ENCODE peak calls at places on chromosomes 2 and 18, in six cellular contexts. J, N, F, Q, Y and L are unnamed samples.

GRCh38 chr2:38407111-38407682 is 30.1 kb upstream of the ATL2 start:
- DNase-seq in J (peak), Q (no peak), N (no peak), Y (no peak), F (no peak), L (no peak)

GRCh38 chr2:166593403-166593802 is 99.4 kb upstream of the SCN7A start:
- DNase-seq in J (no peak), N (peak), Q (no peak), F (no peak), Y (no peak), L (peak)

GRCh38 chr2:8477511-8478132 is 204.2 kb upstream of the ID2 start:
- DNase-seq in N (no peak), F (no peak), J (no peak), Q (no peak), Y (no peak), L (no peak)

GRCh38 chr2:105100064-105100840 is 62.4 kb downstream of the MRPS9 start:
- DNase-seq in J (no peak), Y (no peak), F (no peak), Q (no peak), N (no peak), L (no peak)

GRCh38 chr18:57749604-57749970 is 53.5 kb downstream of the ATP8B1 start:
- DNase-seq in Q (no peak), Y (no peak), F (no peak), J (no peak), N (no peak), L (no peak)

GRCh38 chr2:66849128-66849527 is 414.2 kb downstream of the MEIS1 start:
- DNase-seq in Q (no peak), N (no peak), F (no peak), J (no peak), Y (no peak), L (no peak)

GRCh38 chr2:240427729-240428128 is 7.7 kb upstream of the GPC1 start:
- DNase-seq in Y (no peak), F (no peak), J (no peak), Q (no peak), N (no peak), L (no peak)

GRCh38 chr2:1488851-1489250 is 75.6 kb downstream of the TPO start:
- DNase-seq in Y (no peak), Q (no peak), F (no peak), N (no peak), J (no peak), L (no peak)

GRCh38 chr18:70256994-70257393 is 31.9 kb upstream of the SOCS6 start:
- DNase-seq in Q (no peak), F (no peak), Y (no peak), J (no peak), N (no peak), L (no peak)

GRCh38 chr2:237293966-237294365 is 120.0 kb downstream of the COL6A3 start:
- DNase-seq in F (no peak), J (no peak), Y (no peak), N (peak), Q (no peak), L (no peak)

GRCh38 chr2:74836675-74837401 is 2.9 kb downstream of the HK2 start:
- DNase-seq in J (peak), Y (no peak), Q (peak), F (peak), N (no peak), L (no peak)

GRCh38 chr2:189574793-189575475 is 5.7 kb downstream of the SLC40A1 start:
- DNase-seq in Q (no peak), J (no peak), Y (no peak), F (no peak), N (no peak), L (no peak)

GRCh38 chr2:108594982-108595464 is 60.8 kb downstream of the LIMS1 start:
- DNase-seq in Y (no peak), N (peak), F (no peak), J (peak), Q (no peak), L (peak)

GRCh38 chr2:64865073-64865830 is 123.9 kb upstream of the SLC1A4 start:
- DNase-seq in Y (peak), Q (peak), N (peak), J (peak), F (peak), L (peak)

GRCh38 chr2:230868947-230869690 is 4.4 kb downstream of the ITM2C start:
- DNase-seq in F (peak), Y (no peak), N (no peak), J (peak), Q (no peak), L (peak)

GRCh38 chr2:230870544-230871360 is 6.0 kb downstream of the ITM2C start:
- DNase-seq in N (no peak), Q (no peak), F (peak), Y (no peak), J (peak), L (peak)

GRCh38 chr2:230868151-230868946 is 3.6 kb downstream of the ITM2C start:
- DNase-seq in F (peak), Y (no peak), J (peak), Q (peak), N (no peak), L (peak)

GRCh38 chr2:230871361-230872150 is 6.8 kb downstream of the ITM2C start:
- DNase-seq in F (no peak), Q (no peak), Y (no peak), N (no peak), J (no peak), L (no peak)

DNA sequence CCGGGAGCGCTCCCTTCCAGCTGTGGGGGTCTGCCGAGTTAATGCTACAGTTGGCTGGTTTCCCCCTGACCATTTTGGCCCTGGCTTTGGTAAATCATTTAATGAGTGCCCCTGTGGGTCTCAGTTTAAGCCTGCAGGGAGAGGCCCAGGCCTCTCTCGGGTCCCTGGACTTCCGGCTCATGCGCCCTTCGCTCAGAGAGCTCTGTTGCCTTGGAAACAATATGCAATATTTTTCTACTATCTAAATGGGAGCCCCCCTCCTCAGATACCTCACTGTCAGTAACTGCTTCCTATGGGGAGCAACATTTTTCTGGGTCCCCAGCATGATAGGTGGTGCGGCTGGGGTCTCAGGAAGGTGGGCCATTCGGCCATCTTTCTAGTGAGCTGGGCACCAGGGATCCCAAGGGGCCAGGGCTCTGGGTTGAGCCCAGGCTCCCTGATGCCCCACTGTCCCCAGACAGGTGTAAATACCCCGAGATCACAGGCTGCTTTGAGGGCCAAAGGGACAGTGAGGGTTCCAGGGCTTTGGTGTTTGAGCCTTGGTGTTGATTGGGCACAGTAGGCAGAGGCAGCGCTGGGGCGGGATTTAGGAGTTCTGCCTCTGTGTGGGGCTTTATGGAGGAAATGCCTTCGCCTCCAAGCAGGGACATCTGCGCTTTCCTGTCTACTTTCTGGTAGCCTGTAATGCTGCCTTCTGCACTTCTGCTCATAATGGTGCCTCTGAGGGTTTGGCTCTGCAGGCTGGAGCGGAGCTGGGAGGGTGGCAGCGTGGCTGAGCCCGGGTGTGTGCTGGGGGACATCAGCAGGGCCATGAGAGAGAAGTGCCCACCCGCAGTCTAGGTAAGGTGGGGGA is 5.2 kb downstream of the ITM2C start:
- DNase-seq in N (no peak), J (no peak), F (peak), Y (no peak), Q (no peak), L (peak)
- H4K8ac ChIP-seq in N (no peak), J (no peak), F (peak), Y (no peak), Q (no peak), L (peak)

DNA sequence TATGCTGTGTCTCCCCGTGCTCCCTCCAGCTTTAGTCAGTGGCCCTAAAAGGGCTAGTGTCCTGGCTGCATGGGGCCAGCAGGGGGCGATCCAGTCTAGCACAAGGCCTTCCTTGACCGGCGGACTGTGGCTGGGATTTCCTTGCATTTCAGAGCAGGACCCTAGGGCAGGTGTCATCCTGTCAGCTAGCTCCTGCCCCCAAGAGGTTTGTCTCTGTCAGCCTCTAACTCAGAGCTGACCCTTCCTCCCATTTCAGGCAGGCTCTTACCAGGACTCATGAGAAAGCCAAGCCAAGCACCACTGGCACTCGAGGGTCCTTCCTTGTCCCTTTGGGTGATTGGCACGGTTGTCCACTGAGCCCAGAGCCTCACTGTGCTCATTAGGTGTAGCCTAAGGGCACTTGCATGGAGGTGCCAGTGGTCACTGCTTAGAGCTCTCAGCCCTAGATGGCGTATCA is 140.3 kb downstream of the RPIA start:
- DNase-seq in N (peak), Q (no peak), J (peak), F (peak), Y (peak), L (no peak)
- H4K8ac ChIP-seq in N (no peak), Q (no peak), J (no peak), F (no peak), Y (no peak), L (no peak)

GRCh38 chr2:32009479-32010256 is 1.1 kb downstream of the MEMO1 start:
- DNase-seq in F (peak), Q (peak), N (no peak), J (peak), Y (peak), L (peak)
- H4K8ac ChIP-seq in F (no peak), Q (no peak), N (peak), J (no peak), Y (peak), L (no peak)

GRCh38 chr18:79952457-79952995 is 1.1 kb upstream of the SLC66A2 start:
- DNase-seq in J (no peak), Q (no peak), N (no peak), Y (no peak), F (no peak), L (no peak)
- H4K8ac ChIP-seq in J (no peak), Q (no peak), N (no peak), Y (no peak), F (no peak), L (peak)

GRCh38 chr2:241880311-241881073 is 11.0 kb downstream of the RTP5 start:
- DNase-seq in N (no peak), Y (no peak), J (no peak), F (no peak), Q (no peak), L (no peak)
- H4K8ac ChIP-seq in N (peak), Y (no peak), J (no peak), F (peak), Q (no peak), L (peak)

DNA sequence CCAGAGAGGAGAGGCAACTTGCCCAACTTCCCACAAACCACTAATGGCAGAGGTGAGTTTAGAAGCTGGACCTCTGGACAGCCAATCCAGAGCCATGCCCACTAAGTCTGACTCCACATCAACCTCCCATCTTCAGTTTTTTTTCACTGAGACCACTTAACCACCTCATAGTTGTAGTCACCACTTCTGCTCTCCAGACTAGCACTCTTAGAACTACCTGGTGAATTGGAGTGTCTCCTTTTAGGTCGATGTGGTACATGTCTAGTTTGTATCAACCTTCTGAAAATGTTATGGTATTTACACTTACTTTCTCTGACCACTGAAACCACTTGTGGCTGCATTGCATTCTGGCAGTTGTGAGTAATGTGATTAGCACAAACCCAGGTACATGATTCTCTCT is 743.6 kb upstream of the FANCL start:
- DNase-seq in J (no peak), F (no peak), Y (no peak), Q (no peak), N (no peak), L (no peak)
- H4K8ac ChIP-seq in J (no peak), F (no peak), Y (no peak), Q (no peak), N (no peak), L (no peak)